ENCODE peak calls at places on chromosome 14, in seven cellular contexts. A, T, X, P, Z, W and J are unnamed samples. For H3K36me3, the result is how much of the 10 kb centered on the place peaks cover.

GRCh38 chr14:88791629-88792571 is 853 bp downstream of the EML5 start:
- DNase-seq in A (peak), T (peak), X (peak), P (peak), Z (peak), W (peak), J (peak)

GRCh38 chr14:20652996-20653975 is 11.8 kb upstream of the OR6S1 start:
- DNase-seq in A (peak), T (peak), X (peak), P (no peak), Z (peak), W (no peak), J (peak)

GRCh38 chr14:101788016-101788695 is 26.6 kb downstream of the PPP2R5C start:
- DNase-seq in A (no peak), T (no peak), X (no peak), P (no peak), Z (no peak), W (no peak), J (no peak)

GRCh38 chr14:22071001-22071400 is 397.4 kb upstream of the OR4E1 start:
- DNase-seq in A (no peak), T (no peak), X (no peak), P (no peak), Z (no peak), W (no peak), J (no peak)

GRCh38 chr14:69008411-69008810 is 29.3 kb upstream of the ACTN1 start:
- DNase-seq in A (no peak), T (no peak), X (no peak), P (no peak), Z (no peak), W (no peak), J (no peak)

GRCh38 chr14:53412819-53413664 is 259.9 kb upstream of the DDHD1 start:
- DNase-seq in A (peak), T (peak), X (no peak), P (peak), Z (no peak), W (no peak), J (no peak)

GRCh38 chr14:86321151-86321550 is 791.2 kb downstream of the FLRT2 start:
- DNase-seq in A (no peak), T (no peak), X (no peak), P (no peak), Z (no peak), W (no peak), J (no peak)

GRCh38 chr14:95240859-95241813 is 78.6 kb downstream of the CLMN start:
- DNase-seq in A (no peak), T (no peak), X (peak), P (no peak), Z (no peak), W (no peak), J (no peak)

GRCh38 chr14:70472253-70473159 is 20.5 kb downstream of the ADAM21 start:
- DNase-seq in A (no peak), T (no peak), X (no peak), P (no peak), Z (no peak), W (no peak), J (no peak)

GRCh38 chr14:38405851-38406630 is 150.1 kb upstream of the CLEC14A start:
- DNase-seq in A (peak), T (peak), X (no peak), P (no peak), Z (no peak), W (no peak), J (no peak)

GRCh38 chr14:101889898-101890297 is 74.5 kb upstream of the DYNC1H1 start:
- DNase-seq in A (no peak), T (peak), X (peak), P (no peak), Z (no peak), W (no peak), J (no peak)

GRCh38 chr14:50082308-50082742 is 34.0 kb downstream of the VCPKMT start:
- DNase-seq in A (no peak), T (no peak), X (no peak), P (no peak), Z (no peak), W (no peak), J (no peak)

GRCh38 chr14:68607081-68607851 is 185.6 kb downstream of the ZFP36L1 start:
- DNase-seq in A (peak), T (peak), X (peak), P (no peak), Z (peak), W (no peak), J (peak)

GRCh38 chr14:60356921-60357550 is 108.0 kb downstream of the PPM1A start:
- DNase-seq in A (peak), T (peak), X (peak), P (peak), Z (no peak), W (no peak), J (no peak)

GRCh38 chr14:76997257-76997970 is 31.1 kb downstream of the IRF2BPL start:
- DNase-seq in A (peak), T (peak), X (no peak), P (peak), Z (no peak), W (no peak), J (no peak)

DNA sequence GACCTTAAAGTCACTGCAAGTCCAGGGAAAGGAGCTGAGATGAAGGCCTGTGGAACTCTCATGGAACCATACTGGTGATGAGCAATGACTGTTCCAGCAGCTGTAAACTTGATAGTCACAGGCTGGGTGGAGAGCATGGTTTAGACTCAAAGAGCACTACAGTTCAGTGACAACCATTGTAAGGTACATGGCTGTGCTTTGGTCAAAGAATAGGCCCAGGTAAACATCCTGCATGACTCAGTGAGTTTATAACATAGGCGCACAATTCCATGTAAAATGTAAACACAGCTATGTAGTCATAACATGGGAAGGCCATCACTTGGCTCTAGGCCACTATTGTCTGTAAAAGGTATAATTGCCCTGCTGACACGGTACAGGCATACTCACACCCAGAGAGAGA is 119.3 kb upstream of the FSCB start:
- DNase-seq in A (no peak), T (no peak), X (no peak), P (no peak), Z (no peak), W (no peak), J (no peak)
- H3K36me3 ChIP-seq in A (under half), T (under half), X (under half), P (under half), Z (under half), W (under half), J (under half)

GRCh38 chr14:105353163-105353562 is 38.6 kb downstream of the PACS2 start:
- DNase-seq in A (no peak), T (no peak), X (no peak), P (no peak), Z (no peak), W (no peak), J (no peak)
- H3K36me3 ChIP-seq in A (under half), T (under half), X (under half), P (under half), Z (under half), W (under half), J (under half)

GRCh38 chr14:103692159-103692558 is 23.1 kb downstream of the XRCC3 start:
- DNase-seq in A (no peak), T (no peak), X (no peak), P (no peak), Z (no peak), W (no peak), J (peak)
- H3K36me3 ChIP-seq in A (under half), T (under half), X (under half), P (half or more), Z (under half), W (under half), J (under half)

GRCh38 chr14:61724133-61724532 is 28.8 kb downstream of the HIF1A start:
- DNase-seq in A (no peak), T (no peak), X (no peak), P (no peak), Z (no peak), W (no peak), J (no peak)
- H3K36me3 ChIP-seq in A (under half), T (under half), X (under half), P (half or more), Z (under half), W (under half), J (under half)

DNA sequence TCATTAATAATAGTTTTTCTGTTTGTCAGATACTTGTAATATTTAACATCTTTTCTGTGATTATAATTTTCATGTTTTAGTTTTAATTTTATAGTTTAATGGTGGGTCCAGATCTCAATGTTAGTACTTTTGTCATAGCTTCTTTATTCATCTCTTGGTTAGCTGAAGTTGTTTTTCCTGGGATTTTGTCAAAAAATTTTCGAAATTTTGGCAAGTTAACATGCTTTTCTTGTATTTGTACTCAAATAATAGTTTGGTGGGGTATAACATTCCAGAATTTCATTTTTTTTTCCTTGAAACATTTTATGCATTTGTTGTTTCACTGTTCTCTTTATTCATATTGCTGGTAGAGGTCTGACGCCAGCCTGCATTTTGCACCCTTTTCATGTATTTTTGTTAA is 45.5 kb downstream of the KTN1 start:
- DNase-seq in A (no peak), T (no peak), X (no peak), P (no peak), Z (no peak), W (no peak), J (no peak)
- H3K36me3 ChIP-seq in A (under half), T (under half), X (under half), P (half or more), Z (under half), W (under half), J (under half)

GRCh38 chr14:92143309-92143708 is 21.5 kb downstream of the CPSF2 start:
- DNase-seq in A (no peak), T (no peak), X (no peak), P (no peak), Z (no peak), W (no peak), J (no peak)
- H3K36me3 ChIP-seq in A (under half), T (under half), X (under half), P (half or more), Z (under half), W (half or more), J (under half)

GRCh38 chr14:93056166-93056839 is 59.4 kb downstream of the ITPK1 start:
- DNase-seq in A (peak), T (peak), X (no peak), P (no peak), Z (no peak), W (no peak), J (no peak)

GRCh38 chr14:93056840-93057585 is 58.7 kb downstream of the ITPK1 start:
- DNase-seq in A (no peak), T (no peak), X (no peak), P (no peak), Z (no peak), W (no peak), J (no peak)

GRCh38 chr14:93054876-93055275 is 60.8 kb downstream of the ITPK1 start:
- DNase-seq in A (no peak), T (no peak), X (no peak), P (no peak), Z (no peak), W (no peak), J (no peak)

GRCh38 chr14:93054006-93054405 is 61.7 kb downstream of the ITPK1 start:
- DNase-seq in A (no peak), T (no peak), X (no peak), P (no peak), Z (no peak), W (no peak), J (no peak)

DNA sequence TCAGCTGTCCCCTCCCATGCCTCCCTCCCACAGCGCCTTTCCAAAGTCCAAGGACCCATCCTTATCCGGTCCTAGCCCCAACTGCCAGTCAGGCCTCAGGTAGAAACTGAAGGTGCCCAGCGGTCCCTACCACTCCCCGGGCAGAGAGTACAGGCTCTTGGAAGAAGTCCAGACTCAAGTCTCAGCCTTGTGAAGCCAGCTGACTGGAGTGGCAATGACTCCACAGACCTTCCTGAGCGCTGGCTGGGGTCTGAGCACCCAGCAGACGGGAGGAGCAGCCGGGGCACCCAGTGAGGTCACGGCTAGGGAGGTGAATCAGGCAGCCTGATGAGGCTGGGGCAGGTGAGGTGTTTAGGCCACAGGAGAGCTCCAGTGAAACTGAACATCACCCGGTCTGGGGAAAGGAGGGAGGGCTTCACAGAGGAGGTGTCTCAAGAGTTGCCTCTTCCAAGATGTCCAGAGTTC is 60.0 kb downstream of the ITPK1 start:
- DNase-seq in A (no peak), T (no peak), X (peak), P (no peak), Z (no peak), W (no peak), J (no peak)
- H3K36me3 ChIP-seq in A (under half), T (under half), X (under half), P (under half), Z (under half), W (under half), J (under half)